ENCODE peak calls at places on chromosomes 12 and 14, in nine cellular contexts. G is NCI-H1436; C is AG10803; H is T-helper 2 cell; L is AG09319; Z is cardiac septum; D is NCI-H748 treated with DMSO at 0.1 percent for 48 hours; B is adipocyte; S is activated CD4-positive, CD25-positive, alpha-beta regulatory T cell treated with anti-CD3 and anti-CD28 coated beads, Interleukin-2, amount 50 U/mL, for 72 hours. A is an unnamed sample.

GRCh38 chr12:121124402-121125109 is 8.1 kb upstream of the P2RX7 start:
- DNase-seq in G (no peak), C (peak; percentile 92), H (no peak), L (no peak), Z (no peak), D (no peak), B (peak; percentile 16), S (no peak), A (peak; percentile 88)

GRCh38 chr12:111244673-111245072 is 124.2 kb downstream of the PHETA1 start:
- DNase-seq in G (no peak), C (no peak), H (no peak), L (no peak), Z (no peak), D (no peak), B (no peak), S (no peak), A (no peak)

GRCh38 chr12:5889381-5890047 is 55.5 kb downstream of the ANO2 start:
- DNase-seq in G (no peak), C (no peak), H (no peak), L (no peak), Z (no peak), D (no peak), B (no peak), S (no peak), A (peak; percentile 3)

GRCh38 chr12:64083285-64084210 is 138.5 kb downstream of the KICS2 start:
- DNase-seq in G (no peak), C (peak; percentile 97), H (no peak), L (peak; percentile 94), Z (no peak), D (no peak), B (peak; percentile 94), S (no peak), A (peak; percentile 94)

GRCh38 chr14:63375772-63376171 is 57.0 kb upstream of the GPHB5 start:
- DNase-seq in G (no peak), C (peak; percentile 21), H (no peak), L (no peak), Z (no peak), D (no peak), B (peak; percentile 19), S (no peak), A (peak; percentile 48)

GRCh38 chr12:42213023-42213422 is 25.0 kb downstream of the YAF2 start:
- DNase-seq in G (no peak), C (no peak), H (no peak), L (no peak), Z (no peak), D (peak; percentile 46), B (no peak), S (no peak), A (no peak)

GRCh38 chr14:54606631-54607133 is 39.8 kb downstream of the SAMD4A start:
- DNase-seq in G (no peak), C (peak; percentile 99), H (no peak), L (peak; percentile 67), Z (no peak), D (no peak), B (peak; percentile 72), S (no peak), A (peak; percentile 91)

GRCh38 chr12:106058256-106059182 is 80.2 kb downstream of the NUAK1 start:
- DNase-seq in G (no peak), C (peak; percentile 82), H (no peak), L (no peak), Z (no peak), D (no peak), B (peak; percentile 73), S (no peak), A (peak; percentile 83)

GRCh38 chr14:50615056-50615455 is 53.0 kb downstream of the SAV1 start:
- DNase-seq in G (no peak), C (no peak), H (no peak), L (no peak), Z (no peak), D (no peak), B (no peak), S (no peak), A (no peak)

GRCh38 chr14:104341532-104342434 is 203.4 kb downstream of the KIF26A start:
- DNase-seq in G (peak; percentile 2), C (peak; percentile 11), H (no peak), L (no peak), Z (peak; percentile 74), D (no peak), B (no peak), S (no peak), A (peak; percentile 15)

GRCh38 chr12:57451233-57451778 is 3.8 kb upstream of the INHBE start:
- DNase-seq in G (no peak), C (peak; percentile 31), H (no peak), L (no peak), Z (no peak), D (no peak), B (no peak), S (no peak), A (peak; percentile 74)

GRCh38 chr12:94140556-94140955 is 7.8 kb upstream of the PLXNC1 start:
- DNase-seq in G (no peak), C (peak; percentile 11), H (peak; percentile 19), L (no peak), Z (no peak), D (peak; percentile 10), B (peak; percentile 17), S (peak; percentile 56), A (peak; percentile 22)

GRCh38 chr12:99093166-99093565 is 448.1 kb downstream of the APAF1 start:
- DNase-seq in G (no peak), C (no peak), H (no peak), L (no peak), Z (no peak), D (no peak), B (no peak), S (no peak), A (no peak)

GRCh38 chr12:80565276-80565675 is 121.2 kb downstream of the PTPRQ start:
- DNase-seq in G (no peak), C (peak; percentile 25), H (no peak), L (no peak), Z (no peak), D (no peak), B (peak; percentile 65), S (no peak), A (no peak)

GRCh38 chr12:13956060-13956590 is 25.3 kb downstream of the GRIN2B start:
- DNase-seq in G (no peak), C (no peak), H (no peak), L (no peak), Z (no peak), D (no peak), B (no peak), S (no peak), A (no peak)

GRCh38 chr12:1553987-1554982 is 40.1 kb downstream of the FBXL14 start:
- DNase-seq in G (no peak), C (no peak), H (no peak), L (no peak), Z (no peak), D (no peak), B (no peak), S (no peak), A (no peak)

GRCh38 chr12:125577334-125577733 is 512.1 kb downstream of the AACS start:
- DNase-seq in G (no peak), C (no peak), H (no peak), L (no peak), Z (no peak), D (no peak), B (no peak), S (no peak), A (no peak)

GRCh38 chr12:132723764-132724140 is 13.1 kb downstream of the PGAM5 start:
- DNase-seq in G (no peak), C (peak; percentile 51), H (no peak), L (no peak), Z (no peak), D (no peak), B (peak; percentile 5), S (no peak), A (peak; percentile 53)

GRCh38 chr14:93005838-93006237 is 82.9 kb downstream of the CHGA start:
- DNase-seq in G (no peak), C (no peak), H (no peak), L (no peak), Z (no peak), D (no peak), B (no peak), S (no peak), A (no peak)

GRCh38 chr12:124730455-124730932 is 133.2 kb downstream of the SCARB1 start:
- DNase-seq in G (no peak), C (peak; percentile 51), H (no peak), L (no peak), Z (no peak), D (peak; percentile 8), B (peak; percentile 67), S (no peak), A (peak; percentile 42)

GRCh38 chr12:80230068-80230467 is 130.7 kb downstream of the OTOGL start:
- DNase-seq in G (no peak), C (no peak), H (no peak), L (no peak), Z (no peak), D (no peak), B (no peak), S (no peak), A (no peak)

GRCh38 chr12:100698518-100698917 is 96.1 kb upstream of the ANO4 start:
- DNase-seq in G (no peak), C (no peak), H (no peak), L (no peak), Z (no peak), D (no peak), B (no peak), S (no peak), A (peak; percentile 20)

GRCh38 chr14:67241416-67242362 is at the start of gene PALS1:
- DNase-seq in G (no peak), C (peak; percentile 83), H (peak; percentile 43), L (peak; percentile 47), Z (no peak), D (peak; percentile 14), B (peak; percentile 88), S (no peak), A (peak; percentile 94)

GRCh38 chr14:59022144-59022543 is 166.3 kb upstream of the DAAM1 start:
- DNase-seq in G (no peak), C (no peak), H (no peak), L (no peak), Z (no peak), D (no peak), B (no peak), S (no peak), A (peak; percentile 34)

GRCh38 chr14:69207435-69208041 is 16.2 kb downstream of the EXD2 start:
- DNase-seq in G (no peak), C (no peak), H (no peak), L (no peak), Z (no peak), D (no peak), B (no peak), S (no peak), A (no peak)

GRCh38 chr14:89493877-89494634 is 77.0 kb upstream of the FOXN3 start:
- DNase-seq in G (no peak), C (no peak), H (no peak), L (no peak), Z (no peak), D (peak; percentile 25), B (no peak), S (no peak), A (no peak)

GRCh38 chr12:76123301-76124212 is 39.1 kb upstream of the NAP1L1 start:
- DNase-seq in G (no peak), C (peak; percentile 60), H (no peak), L (no peak), Z (no peak), D (no peak), B (peak; percentile 62), S (no peak), A (peak; percentile 77)

GRCh38 chr12:131276501-131277185 is 322.9 kb downstream of the ADGRD1 start:
- DNase-seq in G (no peak), C (no peak), H (no peak), L (no peak), Z (peak; percentile 77), D (no peak), B (no peak), S (no peak), A (no peak)

GRCh38 chr14:45359766-45360165 is 106.8 kb upstream of the MIS18BP1 start:
- DNase-seq in G (no peak), C (peak; percentile 48), H (no peak), L (no peak), Z (no peak), D (no peak), B (peak; percentile 2), S (no peak), A (peak; percentile 84)

GRCh38 chr12:94649349-94650142 is 811 bp downstream of the TMCC3 start:
- DNase-seq in G (peak; percentile 26), C (peak; percentile 12), H (peak; percentile 13), L (no peak), Z (peak; percentile 86), D (no peak), B (peak; percentile 55), S (peak; percentile 42), A (peak; percentile 64)

GRCh38 chr14:101835166-101835557 is 73.7 kb downstream of the PPP2R5C start:
- DNase-seq in G (no peak), C (no peak), H (no peak), L (no peak), Z (no peak), D (no peak), B (no peak), S (no peak), A (peak; percentile 41)